ENCODE peak calls at places on chromosomes 3 and 15, in nine cellular contexts. One of them, this sample, is unnamed.
A peak's percentile ranks its signal among the peaks of the same experiment; 100 is the strongest.

GRCh38 chr3:122794483-122794778 is 438 bp upstream of the SLC49A4 start:
- DNase-seq in HCT116: no peak
- DNase-seq in HL-60: no peak
- DNase-seq in brain microvascular endothelial cell: peak; percentile 33
- DNase-seq in uterus: no peak
- DNase-seq in GM23338: no peak
- DNase-seq in stomach: no peak
- DNase-seq in CD4-positive, CD25-positive, alpha-beta regulatory T cell: no peak
- DNase-seq in keratinocyte: no peak
- DNase-seq in this sample: no peak

GRCh38 chr15:41512078-41512394 is 1.6 kb downstream of the LTK start:
- DNase-seq in keratinocyte: no peak
- DNase-seq in GM23338: peak; percentile 35
- DNase-seq in uterus: no peak
- DNase-seq in CD4-positive, CD25-positive, alpha-beta regulatory T cell: peak; percentile 24
- DNase-seq in brain microvascular endothelial cell: no peak
- DNase-seq in stomach: no peak
- DNase-seq in HCT116: no peak
- DNase-seq in HL-60: no peak
- DNase-seq in this sample: no peak

GRCh38 chr3:54146383-54147239 is 24.3 kb downstream of the CACNA2D3 start:
- DNase-seq in CD4-positive, CD25-positive, alpha-beta regulatory T cell: no peak
- DNase-seq in GM23338: peak; percentile 84
- DNase-seq in stomach: peak; percentile 67
- DNase-seq in HCT116: peak; percentile 4
- DNase-seq in brain microvascular endothelial cell: peak; percentile 6
- DNase-seq in HL-60: peak; percentile 41
- DNase-seq in keratinocyte: no peak
- DNase-seq in uterus: no peak
- DNase-seq in this sample: peak; percentile 58

GRCh38 chr3:151578495-151578894 is 117.6 kb upstream of the IGSF10 start:
- DNase-seq in HCT116: no peak
- DNase-seq in HL-60: no peak
- DNase-seq in CD4-positive, CD25-positive, alpha-beta regulatory T cell: no peak
- DNase-seq in GM23338: peak; percentile 43
- DNase-seq in uterus: no peak
- DNase-seq in brain microvascular endothelial cell: no peak
- DNase-seq in keratinocyte: no peak
- DNase-seq in stomach: no peak
- DNase-seq in this sample: no peak

GRCh38 chr3:133476971-133477375 is 77.1 kb downstream of the BFSP2 start:
- DNase-seq in stomach: no peak
- DNase-seq in keratinocyte: no peak
- DNase-seq in uterus: no peak
- DNase-seq in CD4-positive, CD25-positive, alpha-beta regulatory T cell: no peak
- DNase-seq in HL-60: no peak
- DNase-seq in GM23338: no peak
- DNase-seq in brain microvascular endothelial cell: no peak
- DNase-seq in HCT116: no peak
- DNase-seq in this sample: no peak

GRCh38 chr3:16444344-16444743 is 69.2 kb downstream of the RFTN1 start:
- DNase-seq in brain microvascular endothelial cell: no peak
- DNase-seq in GM23338: no peak
- DNase-seq in HCT116: no peak
- DNase-seq in stomach: no peak
- DNase-seq in keratinocyte: no peak
- DNase-seq in CD4-positive, CD25-positive, alpha-beta regulatory T cell: no peak
- DNase-seq in HL-60: no peak
- DNase-seq in uterus: no peak
- DNase-seq in this sample: no peak

GRCh38 chr3:12294885-12295580 is 6.2 kb downstream of the PPARG start:
- DNase-seq in GM23338: no peak
- DNase-seq in uterus: no peak
- DNase-seq in CD4-positive, CD25-positive, alpha-beta regulatory T cell: no peak
- DNase-seq in HL-60: no peak
- DNase-seq in stomach: no peak
- DNase-seq in HCT116: peak; percentile 15
- DNase-seq in brain microvascular endothelial cell: peak; percentile 68
- DNase-seq in keratinocyte: no peak
- DNase-seq in this sample: peak; percentile 66

GRCh38 chr3:190970560-190970959 is 108.1 kb upstream of the GMNC start:
- DNase-seq in HL-60: no peak
- DNase-seq in brain microvascular endothelial cell: no peak
- DNase-seq in uterus: no peak
- DNase-seq in keratinocyte: no peak
- DNase-seq in HCT116: no peak
- DNase-seq in GM23338: no peak
- DNase-seq in stomach: no peak
- DNase-seq in CD4-positive, CD25-positive, alpha-beta regulatory T cell: no peak
- DNase-seq in this sample: no peak

GRCh38 chr15:94858011-94858410 is 626.6 kb downstream of the MCTP2 start:
- DNase-seq in CD4-positive, CD25-positive, alpha-beta regulatory T cell: no peak
- DNase-seq in HCT116: no peak
- DNase-seq in stomach: no peak
- DNase-seq in HL-60: no peak
- DNase-seq in brain microvascular endothelial cell: no peak
- DNase-seq in keratinocyte: no peak
- DNase-seq in uterus: no peak
- DNase-seq in GM23338: peak; percentile 39
- DNase-seq in this sample: no peak

GRCh38 chr3:184171562-184171961 is 3.1 kb upstream of the AP2M1 start:
- DNase-seq in keratinocyte: no peak
- DNase-seq in stomach: no peak
- DNase-seq in HCT116: no peak
- DNase-seq in CD4-positive, CD25-positive, alpha-beta regulatory T cell: no peak
- DNase-seq in brain microvascular endothelial cell: peak; percentile 79
- DNase-seq in GM23338: no peak
- DNase-seq in HL-60: no peak
- DNase-seq in uterus: no peak
- DNase-seq in this sample: no peak

GRCh38 chr3:45917146-45917885 is 25.9 kb upstream of the CXCR6 start:
- DNase-seq in CD4-positive, CD25-positive, alpha-beta regulatory T cell: no peak
- DNase-seq in keratinocyte: no peak
- DNase-seq in HL-60: no peak
- DNase-seq in GM23338: no peak
- DNase-seq in uterus: no peak
- DNase-seq in stomach: no peak
- DNase-seq in HCT116: no peak
- DNase-seq in brain microvascular endothelial cell: no peak
- DNase-seq in this sample: no peak

GRCh38 chr3:45915518-45916231 is 27.6 kb upstream of the CXCR6 start:
- DNase-seq in HCT116: peak; percentile 7
- DNase-seq in HL-60: peak; percentile 41
- DNase-seq in keratinocyte: no peak
- DNase-seq in CD4-positive, CD25-positive, alpha-beta regulatory T cell: peak; percentile 28
- DNase-seq in uterus: no peak
- DNase-seq in brain microvascular endothelial cell: peak; percentile 92
- DNase-seq in stomach: peak; percentile 37
- DNase-seq in GM23338: no peak
- DNase-seq in this sample: no peak

GRCh38 chr3:45915080-45915479 is 28.2 kb upstream of the CXCR6 start:
- DNase-seq in uterus: no peak
- DNase-seq in keratinocyte: no peak
- DNase-seq in GM23338: no peak
- DNase-seq in HCT116: no peak
- DNase-seq in CD4-positive, CD25-positive, alpha-beta regulatory T cell: no peak
- DNase-seq in brain microvascular endothelial cell: no peak
- DNase-seq in stomach: no peak
- DNase-seq in HL-60: no peak
- DNase-seq in this sample: no peak

GRCh38 chr3:45912435-45912834 is 26.1 kb downstream of the CCR9 start:
- DNase-seq in HCT116: no peak
- DNase-seq in GM23338: no peak
- DNase-seq in uterus: no peak
- DNase-seq in HL-60: no peak
- DNase-seq in CD4-positive, CD25-positive, alpha-beta regulatory T cell: no peak
- DNase-seq in stomach: no peak
- DNase-seq in brain microvascular endothelial cell: no peak
- DNase-seq in keratinocyte: no peak
- DNase-seq in this sample: no peak

GRCh38 chr3:45914362-45915077 is 28.2 kb downstream of the CCR9 start:
- DNase-seq in HCT116: no peak
- DNase-seq in HL-60: no peak
- DNase-seq in CD4-positive, CD25-positive, alpha-beta regulatory T cell: no peak
- DNase-seq in keratinocyte: no peak
- DNase-seq in GM23338: no peak
- DNase-seq in brain microvascular endothelial cell: no peak
- DNase-seq in stomach: no peak
- DNase-seq in uterus: no peak
- DNase-seq in this sample: no peak
- H3K4me3 ChIP-seq in HCT116: no peak overlapping the region
- H3K4me3 ChIP-seq in HL-60: no peak overlapping the region
- H3K4me3 ChIP-seq in CD4-positive, CD25-positive, alpha-beta regulatory T cell: no peak overlapping the region
- H3K4me3 ChIP-seq in keratinocyte: no peak overlapping the region
- H3K4me3 ChIP-seq in GM23338: no peak overlapping the region
- H3K4me3 ChIP-seq in brain microvascular endothelial cell: no peak overlapping the region
- H3K4me3 ChIP-seq in stomach: no peak overlapping the region
- H3K4me3 ChIP-seq in uterus: no peak overlapping the region
- H3K4me3 ChIP-seq in this sample: no peak overlapping the region

GRCh38 chr3:149019581-149019980 is 28.2 kb downstream of the GYG1 start:
- DNase-seq in brain microvascular endothelial cell: no peak
- DNase-seq in uterus: no peak
- DNase-seq in GM23338: peak; percentile 17
- DNase-seq in CD4-positive, CD25-positive, alpha-beta regulatory T cell: no peak
- DNase-seq in keratinocyte: no peak
- DNase-seq in stomach: no peak
- DNase-seq in HL-60: no peak
- DNase-seq in HCT116: no peak
- DNase-seq in this sample: no peak
- H3K27ac ChIP-seq in brain microvascular endothelial cell: no peak overlapping the region
- H3K27ac ChIP-seq in uterus: no peak overlapping the region
- H3K27ac ChIP-seq in GM23338: peak overlapping the region; percentile 91
- H3K27ac ChIP-seq in CD4-positive, CD25-positive, alpha-beta regulatory T cell: no peak overlapping the region
- H3K27ac ChIP-seq in keratinocyte: no peak overlapping the region
- H3K27ac ChIP-seq in stomach: no peak overlapping the region
- H3K27ac ChIP-seq in HL-60: no peak overlapping the region
- H3K27ac ChIP-seq in HCT116: no peak overlapping the region
- H3K27ac ChIP-seq in this sample: no peak overlapping the region

DNA sequence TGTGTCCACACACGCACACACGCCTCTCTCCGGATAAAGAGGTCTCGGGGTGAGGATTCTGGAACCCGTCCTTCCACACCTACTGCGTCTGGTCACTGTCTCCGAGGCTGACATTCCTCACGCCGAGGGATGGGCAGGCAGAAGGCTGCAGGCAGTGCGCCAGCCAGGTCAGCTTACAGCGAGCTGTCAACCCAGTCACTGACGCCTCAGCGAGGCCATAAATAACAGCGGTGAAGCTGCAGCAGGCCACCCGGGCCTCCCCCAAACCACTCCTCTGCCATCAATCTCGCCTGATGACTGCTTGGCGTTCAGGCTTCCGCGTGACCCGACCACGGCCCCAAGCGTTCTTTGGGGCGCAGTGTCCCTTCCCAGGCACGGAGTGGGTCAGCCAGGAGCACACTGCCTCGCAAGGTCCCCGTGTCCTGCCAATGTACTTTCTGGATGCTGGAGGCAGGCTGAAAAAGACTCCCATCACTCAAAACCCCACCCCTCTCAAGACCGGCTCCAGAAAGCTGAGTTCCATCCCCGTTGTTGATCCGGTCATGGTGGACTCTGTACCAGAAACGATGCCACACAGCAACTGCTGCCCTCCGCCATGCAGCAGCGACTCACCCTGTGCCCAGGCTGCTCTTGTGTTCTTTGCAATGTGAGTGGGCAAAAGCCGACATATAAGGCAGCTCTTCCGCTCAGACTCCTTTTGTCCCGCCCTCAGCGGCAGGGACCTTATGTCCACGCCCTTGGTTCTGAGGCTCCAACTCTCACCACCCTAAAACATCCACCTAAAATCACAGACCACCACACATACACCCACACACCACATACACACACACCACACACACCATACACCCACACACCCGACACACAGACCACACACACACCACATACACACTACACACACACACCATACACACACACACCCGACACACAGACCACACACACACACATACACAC is 27.1 kb downstream of the CPN2 start:
- DNase-seq in HCT116: peak; percentile 76
- DNase-seq in brain microvascular endothelial cell: no peak
- DNase-seq in HL-60: peak; percentile 39
- DNase-seq in GM23338: peak; percentile 31
- DNase-seq in uterus: peak; percentile 77
- DNase-seq in stomach: no peak
- DNase-seq in keratinocyte: no peak
- DNase-seq in CD4-positive, CD25-positive, alpha-beta regulatory T cell: peak; percentile 48
- DNase-seq in this sample: peak; percentile 96
- H3K4me3 ChIP-seq in HCT116: peak overlapping the region; percentile 61
- H3K4me3 ChIP-seq in brain microvascular endothelial cell: no peak overlapping the region
- H3K4me3 ChIP-seq in HL-60: no peak overlapping the region
- H3K4me3 ChIP-seq in GM23338: no peak overlapping the region
- H3K4me3 ChIP-seq in uterus: no peak overlapping the region
- H3K4me3 ChIP-seq in stomach: peak overlapping the region; percentile 21
- H3K4me3 ChIP-seq in keratinocyte: no peak overlapping the region
- H3K4me3 ChIP-seq in CD4-positive, CD25-positive, alpha-beta regulatory T cell: peak overlapping the region; percentile 58
- H3K4me3 ChIP-seq in this sample: no peak overlapping the region

GRCh38 chr3:129502641-129503386 is 25.6 kb upstream of the RHO start:
- DNase-seq in HL-60: no peak
- DNase-seq in uterus: no peak
- DNase-seq in GM23338: no peak
- DNase-seq in keratinocyte: no peak
- DNase-seq in HCT116: no peak
- DNase-seq in brain microvascular endothelial cell: no peak
- DNase-seq in stomach: no peak
- DNase-seq in CD4-positive, CD25-positive, alpha-beta regulatory T cell: no peak
- DNase-seq in this sample: peak; percentile 23

GRCh38 chr3:129501630-129502029 is 26.8 kb upstream of the RHO start:
- DNase-seq in uterus: no peak
- DNase-seq in keratinocyte: no peak
- DNase-seq in HCT116: no peak
- DNase-seq in stomach: no peak
- DNase-seq in CD4-positive, CD25-positive, alpha-beta regulatory T cell: no peak
- DNase-seq in GM23338: no peak
- DNase-seq in HL-60: no peak
- DNase-seq in brain microvascular endothelial cell: no peak
- DNase-seq in this sample: no peak

GRCh38 chr3:129504471-129505100 is 23.9 kb upstream of the RHO start:
- DNase-seq in GM23338: no peak
- DNase-seq in stomach: no peak
- DNase-seq in CD4-positive, CD25-positive, alpha-beta regulatory T cell: no peak
- DNase-seq in HL-60: no peak
- DNase-seq in HCT116: no peak
- DNase-seq in uterus: no peak
- DNase-seq in keratinocyte: no peak
- DNase-seq in brain microvascular endothelial cell: no peak
- DNase-seq in this sample: no peak

GRCh38 chr3:129503387-129504010 is 24.9 kb upstream of the RHO start:
- DNase-seq in stomach: no peak
- DNase-seq in keratinocyte: no peak
- DNase-seq in GM23338: no peak
- DNase-seq in HCT116: no peak
- DNase-seq in CD4-positive, CD25-positive, alpha-beta regulatory T cell: no peak
- DNase-seq in uterus: no peak
- DNase-seq in HL-60: no peak
- DNase-seq in brain microvascular endothelial cell: no peak
- DNase-seq in this sample: no peak

DNA sequence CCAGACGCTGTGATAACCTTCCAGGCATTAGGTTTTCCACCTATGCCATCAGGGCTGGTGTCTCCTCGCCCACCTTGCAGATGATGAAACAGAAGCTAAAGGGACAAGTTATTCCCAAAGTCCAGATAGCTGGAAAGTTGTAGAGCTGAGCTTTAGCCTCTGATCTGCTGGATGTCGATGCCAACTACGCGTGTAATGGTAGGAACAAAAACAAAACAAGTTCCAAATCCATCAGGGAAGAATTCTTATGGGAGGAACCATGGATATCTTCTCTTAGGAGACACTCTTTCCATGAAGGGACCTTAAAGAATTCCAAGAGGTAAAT is 28.1 kb upstream of the RHO start:
- DNase-seq in keratinocyte: no peak
- DNase-seq in HCT116: no peak
- DNase-seq in uterus: no peak
- DNase-seq in CD4-positive, CD25-positive, alpha-beta regulatory T cell: no peak
- DNase-seq in brain microvascular endothelial cell: no peak
- DNase-seq in HL-60: no peak
- DNase-seq in stomach: no peak
- DNase-seq in GM23338: no peak
- DNase-seq in this sample: no peak
- H3K27ac ChIP-seq in keratinocyte: no peak overlapping the region
- H3K27ac ChIP-seq in HCT116: no peak overlapping the region
- H3K27ac ChIP-seq in uterus: no peak overlapping the region
- H3K27ac ChIP-seq in CD4-positive, CD25-positive, alpha-beta regulatory T cell: no peak overlapping the region
- H3K27ac ChIP-seq in brain microvascular endothelial cell: no peak overlapping the region
- H3K27ac ChIP-seq in HL-60: no peak overlapping the region
- H3K27ac ChIP-seq in stomach: no peak overlapping the region
- H3K27ac ChIP-seq in GM23338: no peak overlapping the region
- H3K27ac ChIP-seq in this sample: no peak overlapping the region

This sample was measured in cardiac muscle cell.